ENCODE peak calls at places on chromosomes 1 and 21, in nine cellular contexts. K, G, Z, L, T, H, C, X and P are unnamed samples.

GRCh38 chr1:43773821-43774220 is 66.5 kb downstream of the ST3GAL3 start:
- DNase-seq in C (no peak), Z (no peak), K (no peak), H (no peak), G (peak), X (no peak), L (no peak), T (no peak), P (no peak)

GRCh38 chr1:117770981-117771531 is 158.4 kb downstream of the GDAP2 start:
- DNase-seq in G (no peak), H (no peak), Z (no peak), L (no peak), X (no peak), K (no peak), C (no peak), T (no peak), P (no peak)

GRCh38 chr21:44313451-44313850 is 13.6 kb downstream of the PFKL start:
- DNase-seq in X (no peak), C (no peak), L (no peak), K (no peak), Z (no peak), G (no peak), T (no peak), H (no peak), P (no peak)

GRCh38 chr1:3217096-3217724 is 148.2 kb downstream of the PRDM16 start:
- DNase-seq in L (no peak), H (no peak), X (no peak), T (no peak), G (no peak), C (no peak), Z (no peak), K (no peak), P (no peak)

GRCh38 chr1:15249032-15249601 is 2.1 kb downstream of the FHAD1 start:
- DNase-seq in X (no peak), L (peak), G (no peak), T (no peak), K (no peak), Z (no peak), C (no peak), H (no peak), P (peak)

GRCh38 chr1:230902349-230902923 is 34.1 kb upstream of the C1orf198 start:
- DNase-seq in G (no peak), X (no peak), T (no peak), H (no peak), K (no peak), L (no peak), Z (no peak), C (no peak), P (no peak)

GRCh38 chr1:217562229-217562878 is 68.5 kb downstream of the GPATCH2 start:
- DNase-seq in Z (no peak), L (peak), H (peak), G (peak), K (peak), T (no peak), X (no peak), C (no peak), P (no peak)

GRCh38 chr1:21313146-21313885 is 23.1 kb upstream of the ECE1 start:
- DNase-seq in G (peak), Z (no peak), T (no peak), H (no peak), L (no peak), K (no peak), C (no peak), X (no peak), P (no peak)

GRCh38 chr1:50419192-50419906 is 3.9 kb downstream of the DMRTA2 start:
- DNase-seq in Z (peak), T (peak), X (no peak), H (no peak), C (no peak), L (no peak), K (no peak), G (no peak), P (no peak)

GRCh38 chr1:96424882-96425281 is 296.7 kb upstream of the PTBP2 start:
- DNase-seq in C (no peak), K (no peak), Z (no peak), T (no peak), L (no peak), X (no peak), H (no peak), G (no peak), P (no peak)

GRCh38 chr1:89453123-89453972 is 71.3 kb upstream of the LRRC8B start:
- DNase-seq in X (no peak), H (no peak), K (no peak), G (no peak), L (no peak), Z (no peak), T (no peak), C (no peak), P (peak)

GRCh38 chr1:118158918-118159317 is 26.1 kb downstream of the SPAG17 start:
- DNase-seq in X (no peak), H (no peak), C (no peak), G (peak), L (peak), K (peak), Z (no peak), T (no peak), P (no peak)

GRCh38 chr1:151368745-151369610 is 3.5 kb downstream of the SELENBP1 start:
- DNase-seq in X (no peak), G (no peak), T (no peak), H (no peak), L (no peak), C (no peak), Z (no peak), K (no peak), P (no peak)